ENCODE peak calls at places on chromosomes 1 and 21, in six cellular contexts. K is H1, M is mammary epithelial cell, A is GM23248, E is left ventricle myocardium inferior, U is fibroblast of lung. Q is an unnamed sample.

GRCh38 chr1:232813757-232814156 is 8.5 kb downstream of the MAP10 start:
- DNase-seq in A (no peak), E (no peak), M (no peak), K (no peak), U (no peak), Q (no peak)

GRCh38 chr1:36320291-36320758 is 3.1 kb downstream of the EVA1B start:
- DNase-seq in A (peak; percentile 44), K (no peak), M (no peak), E (no peak), U (no peak), Q (no peak)

GRCh38 chr1:23444104-23444533 is 19.6 kb upstream of the TCEA3 start:
- DNase-seq in K (no peak), U (peak; percentile 66), M (no peak), A (peak; percentile 94), E (peak; percentile 55), Q (no peak)

GRCh38 chr1:188599313-188599712 is 1770.6 kb downstream of the PLA2G4A start:
- DNase-seq in U (no peak), M (no peak), A (no peak), E (no peak), K (no peak), Q (no peak)

GRCh38 chr1:204319462-204319861 is 40.3 kb downstream of the PLEKHA6 start:
- DNase-seq in U (peak; percentile 90), E (no peak), A (peak; percentile 96), K (no peak), M (peak; percentile 91), Q (no peak)

GRCh38 chr1:241714321-241715218 is 62.5 kb downstream of the WDR64 start:
- DNase-seq in U (no peak), E (no peak), K (no peak), M (no peak), A (no peak), Q (no peak)

GRCh38 chr1:71269823-71270222 is 189.0 kb upstream of the ZRANB2 start:
- DNase-seq in A (peak; percentile 58), E (no peak), K (no peak), M (no peak), U (no peak), Q (no peak)

GRCh38 chr1:164723296-164723731 is 164.3 kb downstream of the PBX1 start:
- DNase-seq in U (peak; percentile 28), E (no peak), K (no peak), M (no peak), A (no peak), Q (no peak)

GRCh38 chr1:157170677-157171515 is 32.7 kb upstream of the ETV3 start:
- DNase-seq in M (peak; percentile 31), K (no peak), A (peak; percentile 49), E (no peak), U (no peak), Q (peak; percentile 68)

GRCh38 chr1:182337736-182338571 is 53.6 kb downstream of the GLUL start:
- DNase-seq in E (peak; percentile 25), K (no peak), A (no peak), M (no peak), U (no peak), Q (no peak)

GRCh38 chr1:218361298-218362065 is 16.3 kb downstream of the TGFB2 start:
- DNase-seq in E (no peak), K (no peak), U (peak; percentile 51), A (peak; percentile 69), M (no peak), Q (peak; percentile 23)

GRCh38 chr21:31554511-31555022 is 104.9 kb upstream of the SOD1 start:
- DNase-seq in A (peak; percentile 50), E (no peak), M (peak; percentile 43), U (peak; percentile 86), K (no peak), Q (peak; percentile 67)

GRCh38 chr1:12650001-12650421 is 6.1 kb downstream of the AADACL4 start:
- DNase-seq in A (peak; percentile 7), E (no peak), M (no peak), U (peak; percentile 88), K (no peak), Q (no peak)

GRCh38 chr1:54728027-54728426 is 12.4 kb downstream of the TTC4 start:
- DNase-seq in M (no peak), A (no peak), E (no peak), K (no peak), U (peak; percentile 12), Q (no peak)

GRCh38 chr1:212595787-212596714 is 12.5 kb upstream of the ATF3 start:
- DNase-seq in M (peak; percentile 98), A (peak; percentile 96), K (no peak), U (peak; percentile 96), E (no peak), Q (peak; percentile 67)

GRCh38 chr1:25033828-25034451 is 103.9 kb upstream of the RUNX3 start:
- DNase-seq in M (no peak), K (no peak), U (no peak), E (peak; percentile 46), A (no peak), Q (no peak)

DNA sequence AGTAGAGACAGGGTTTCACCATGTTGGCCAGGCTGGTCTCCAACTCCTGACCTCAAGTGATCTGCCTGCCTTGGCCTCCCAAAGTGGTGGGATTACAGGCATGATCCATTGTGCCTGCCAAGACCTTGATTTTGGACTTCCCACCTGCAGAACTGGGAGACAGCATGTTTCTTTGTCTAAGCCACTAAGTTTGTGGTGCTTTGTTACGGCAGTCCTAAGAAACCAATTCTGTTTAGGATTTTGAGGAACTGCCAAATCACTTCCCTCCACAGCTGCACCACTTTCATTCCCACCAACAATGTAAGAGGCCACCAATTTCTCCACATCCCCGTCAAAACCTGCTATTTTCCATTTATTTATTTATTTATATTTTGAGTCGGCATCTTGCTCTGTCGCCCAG is 46.1 kb downstream of the CHAF1B start:
- DNase-seq in U (peak; percentile 36), A (no peak), K (no peak), E (no peak), M (no peak), Q (no peak)
- H3K4me3 ChIP-seq in U (no peak overlapping the region), A (peak overlapping the region; percentile 60), K (no peak overlapping the region), E (no peak overlapping the region), M (no peak overlapping the region), Q (no peak overlapping the region)

GRCh38 chr1:152107289-152107983 is 7.8 kb downstream of the TCHH start:
- DNase-seq in M (no peak), E (no peak), U (no peak), K (no peak), A (peak; percentile 62), Q (peak; percentile 28)
- H3K27me3 ChIP-seq in M (peaks cover 15% of the 10 kb centered on the region), E (peaks cover 100% of the 10 kb centered on the region), U (peaks cover 54% of the 10 kb centered on the region), K (peaks cover 59% of the 10 kb centered on the region), A (peaks cover 61% of the 10 kb centered on the region), Q (peaks cover 69% of the 10 kb centered on the region)

GRCh38 chr1:45530632-45531135 is 9.0 kb upstream of the PRDX1 start:
- DNase-seq in K (no peak), U (no peak), A (no peak), E (no peak), M (no peak), Q (no peak)
- H3K36me3 ChIP-seq in K (no peaks in the 10 kb centered on the region), U (no peaks in the 10 kb centered on the region), A (no peaks in the 10 kb centered on the region), E (no peaks in the 10 kb centered on the region), M (no peaks in the 10 kb centered on the region), Q (no peaks in the 10 kb centered on the region)

DNA sequence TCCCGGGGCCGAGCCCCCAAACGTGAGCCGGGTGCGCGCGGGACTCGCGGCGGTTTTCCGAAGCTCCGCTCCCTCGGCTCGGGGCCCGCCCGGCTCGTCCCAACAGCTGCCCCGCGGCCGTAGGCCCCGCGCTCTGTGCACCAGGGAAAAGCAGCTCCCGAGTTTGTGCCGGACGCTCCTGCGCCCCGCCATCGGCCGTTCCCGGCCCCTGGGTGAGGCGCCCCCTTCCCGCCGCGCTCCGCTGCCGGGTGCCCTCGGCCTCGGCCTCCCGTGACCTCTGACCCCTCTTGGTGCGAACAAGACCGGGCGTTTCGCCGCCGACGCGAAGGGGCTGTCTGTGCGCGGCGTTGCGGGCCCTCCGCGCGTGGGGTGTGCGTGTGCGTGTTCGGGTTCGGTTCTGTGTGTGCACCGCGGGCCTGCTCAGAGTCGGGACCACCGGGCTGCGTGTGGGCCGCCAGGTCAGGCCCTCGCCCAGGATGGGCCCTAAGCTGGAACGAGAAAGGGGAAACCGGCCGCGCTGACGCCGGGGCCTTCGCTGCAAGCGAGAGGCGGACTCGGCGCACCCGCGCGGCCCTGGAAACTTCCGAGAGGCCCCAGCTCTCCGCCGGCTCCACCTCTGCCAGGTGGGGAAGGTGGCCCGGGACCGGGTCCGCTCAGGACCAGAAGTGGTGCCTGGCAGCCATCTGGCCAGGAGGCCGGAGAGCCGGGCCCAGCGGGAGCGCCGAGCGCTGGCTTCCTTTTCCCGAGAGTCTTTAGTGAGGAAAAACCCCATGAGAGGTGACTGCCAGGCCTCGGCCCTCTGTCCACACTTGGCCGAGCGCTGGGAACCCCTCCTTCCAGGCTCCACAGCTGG is 1.9 kb downstream of the PRDM16 start:
- DNase-seq in K (no peak), A (peak; percentile 26), E (peak; percentile 16), M (no peak), U (peak; percentile 29), Q (peak; percentile 81)
- H3K4me3 ChIP-seq in K (peak overlapping the region; percentile 23), A (peak overlapping the region; percentile 26), E (peak overlapping the region; percentile 87), M (no peak overlapping the region), U (no peak overlapping the region), Q (peak overlapping the region; percentile 25)

DNA sequence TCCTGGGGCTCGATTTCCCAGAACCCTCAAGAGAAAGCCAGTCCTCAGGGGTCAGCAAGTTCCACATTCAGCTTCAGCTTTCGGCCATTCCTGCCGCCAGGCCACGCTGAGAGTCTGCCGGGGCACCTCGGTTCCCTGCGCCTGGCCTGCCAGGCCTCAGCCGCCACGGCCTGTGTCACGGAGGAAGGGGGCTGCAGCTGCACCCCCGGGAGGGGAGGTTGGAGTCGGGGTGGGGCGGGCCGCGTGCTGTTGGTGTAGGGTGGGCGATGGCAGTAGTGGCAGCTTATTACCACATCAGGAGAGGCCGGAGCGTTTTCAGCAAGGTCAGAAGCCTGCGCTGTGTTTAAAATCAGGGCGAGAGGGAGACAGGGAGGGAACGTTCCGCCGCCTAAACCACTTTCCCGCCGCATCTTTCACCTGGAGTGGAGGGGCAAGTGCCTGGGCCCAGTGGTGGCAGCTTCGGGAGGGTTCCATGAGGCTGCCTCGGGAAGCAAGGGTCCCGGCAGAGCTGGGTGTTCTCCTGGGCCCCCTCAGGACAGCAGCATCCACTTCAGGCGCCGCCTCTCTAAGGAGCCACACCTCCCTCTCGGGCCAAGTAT is 68.5 kb upstream of the TRAPPC10 start:
- DNase-seq in M (no peak), E (no peak), U (no peak), K (no peak), A (no peak), Q (peak; percentile 55)
- H3K27me3 ChIP-seq in M (no peaks in the 10 kb centered on the region), E (no peaks in the 10 kb centered on the region), U (no peaks in the 10 kb centered on the region), K (no peaks in the 10 kb centered on the region), A (no peaks in the 10 kb centered on the region), Q (no peaks in the 10 kb centered on the region)

GRCh38 chr1:221435510-221435909 is 306.4 kb downstream of the DUSP10 start:
- DNase-seq in E (no peak), A (peak; percentile 78), U (peak; percentile 62), K (no peak), M (peak; percentile 37), Q (peak; percentile 49)
- H3K36me3 ChIP-seq in E (no peaks in the 10 kb centered on the region), A (no peaks in the 10 kb centered on the region), U (no peaks in the 10 kb centered on the region), K (no peaks in the 10 kb centered on the region), M (no peaks in the 10 kb centered on the region), Q (no peaks in the 10 kb centered on the region)

GRCh38 chr1:174963547-174964125 is 36.1 kb upstream of the CACYBP start:
- DNase-seq in M (no peak), E (no peak), A (no peak), K (no peak), U (no peak), Q (no peak)
- H3K4me3 ChIP-seq in M (no peak overlapping the region), E (no peak overlapping the region), A (no peak overlapping the region), K (no peak overlapping the region), U (no peak overlapping the region), Q (no peak overlapping the region)